ENCODE peak calls at places on chromosome 4, in nine cellular contexts. One of them, this sample, is unnamed.

GRCh38 chr4:83356899-83357661 is 22.4 kb upstream of the HPSE start:
- DNase-seq in colonic mucosa: no peak
- DNase-seq in HL-60: no peak
- DNase-seq in left lung: no peak
- DNase-seq in astrocyte: peak; percentile 95
- DNase-seq in foreskin keratinocyte: peak; percentile 82
- DNase-seq in stomach: no peak
- DNase-seq in A549: peak; percentile 45
- DNase-seq in CD4-positive, alpha-beta T cell: no peak
- DNase-seq in this sample: no peak

GRCh38 chr4:53558981-53559620 is 32.2 kb downstream of the LNX1 start:
- DNase-seq in stomach: no peak
- DNase-seq in astrocyte: peak; percentile 58
- DNase-seq in left lung: no peak
- DNase-seq in HL-60: no peak
- DNase-seq in colonic mucosa: no peak
- DNase-seq in foreskin keratinocyte: peak; percentile 46
- DNase-seq in CD4-positive, alpha-beta T cell: no peak
- DNase-seq in A549: no peak
- DNase-seq in this sample: no peak

GRCh38 chr4:24089831-24090531 is 200.1 kb upstream of the PPARGC1A start:
- DNase-seq in foreskin keratinocyte: no peak
- DNase-seq in CD4-positive, alpha-beta T cell: no peak
- DNase-seq in A549: no peak
- DNase-seq in left lung: no peak
- DNase-seq in stomach: no peak
- DNase-seq in astrocyte: peak; percentile 36
- DNase-seq in HL-60: no peak
- DNase-seq in colonic mucosa: no peak
- DNase-seq in this sample: no peak

GRCh38 chr4:14336656-14337055 is 665.6 kb upstream of the CPEB2 start:
- DNase-seq in stomach: no peak
- DNase-seq in A549: no peak
- DNase-seq in foreskin keratinocyte: no peak
- DNase-seq in astrocyte: no peak
- DNase-seq in HL-60: no peak
- DNase-seq in CD4-positive, alpha-beta T cell: no peak
- DNase-seq in colonic mucosa: no peak
- DNase-seq in left lung: no peak
- DNase-seq in this sample: no peak

GRCh38 chr4:18961879-18962278 is 940.3 kb upstream of the LCORL start:
- DNase-seq in CD4-positive, alpha-beta T cell: no peak
- DNase-seq in colonic mucosa: no peak
- DNase-seq in HL-60: no peak
- DNase-seq in astrocyte: no peak
- DNase-seq in stomach: no peak
- DNase-seq in A549: no peak
- DNase-seq in foreskin keratinocyte: no peak
- DNase-seq in left lung: no peak
- DNase-seq in this sample: no peak

GRCh38 chr4:111748157-111748556 is 397.1 kb upstream of the FAM241A start:
- DNase-seq in foreskin keratinocyte: no peak
- DNase-seq in stomach: no peak
- DNase-seq in left lung: no peak
- DNase-seq in colonic mucosa: no peak
- DNase-seq in CD4-positive, alpha-beta T cell: no peak
- DNase-seq in astrocyte: no peak
- DNase-seq in HL-60: no peak
- DNase-seq in A549: no peak
- DNase-seq in this sample: no peak

GRCh38 chr4:41912546-41912945 is 22.7 kb upstream of the TMEM33 start:
- DNase-seq in colonic mucosa: no peak
- DNase-seq in left lung: no peak
- DNase-seq in A549: no peak
- DNase-seq in foreskin keratinocyte: no peak
- DNase-seq in astrocyte: no peak
- DNase-seq in stomach: no peak
- DNase-seq in CD4-positive, alpha-beta T cell: no peak
- DNase-seq in HL-60: no peak
- DNase-seq in this sample: no peak

GRCh38 chr4:152997235-152997735 is 61.2 kb downstream of the FHDC1 start:
- DNase-seq in HL-60: no peak
- DNase-seq in stomach: no peak
- DNase-seq in CD4-positive, alpha-beta T cell: no peak
- DNase-seq in astrocyte: no peak
- DNase-seq in colonic mucosa: no peak
- DNase-seq in A549: no peak
- DNase-seq in foreskin keratinocyte: no peak
- DNase-seq in left lung: no peak
- DNase-seq in this sample: no peak

GRCh38 chr4:82733636-82734035 is 65.0 kb downstream of the SCD5 start:
- DNase-seq in left lung: no peak
- DNase-seq in astrocyte: peak; percentile 76
- DNase-seq in foreskin keratinocyte: peak; percentile 76
- DNase-seq in colonic mucosa: no peak
- DNase-seq in HL-60: no peak
- DNase-seq in stomach: no peak
- DNase-seq in CD4-positive, alpha-beta T cell: no peak
- DNase-seq in A549: no peak
- DNase-seq in this sample: no peak

GRCh38 chr4:40247350-40247749 is 50.5 kb downstream of the RHOH start:
- DNase-seq in stomach: no peak
- DNase-seq in HL-60: peak; percentile 80
- DNase-seq in colonic mucosa: no peak
- DNase-seq in astrocyte: no peak
- DNase-seq in A549: no peak
- DNase-seq in CD4-positive, alpha-beta T cell: peak; percentile 69
- DNase-seq in foreskin keratinocyte: no peak
- DNase-seq in left lung: no peak
- DNase-seq in this sample: no peak

GRCh38 chr4:40243390-40243948 is 46.6 kb downstream of the RHOH start:
- DNase-seq in A549: no peak
- DNase-seq in astrocyte: no peak
- DNase-seq in stomach: no peak
- DNase-seq in colonic mucosa: no peak
- DNase-seq in HL-60: no peak
- DNase-seq in foreskin keratinocyte: no peak
- DNase-seq in left lung: no peak
- DNase-seq in CD4-positive, alpha-beta T cell: no peak
- DNase-seq in this sample: no peak

GRCh38 chr4:40245794-40246546 is 49.1 kb downstream of the RHOH start:
- DNase-seq in colonic mucosa: no peak
- DNase-seq in astrocyte: peak; percentile 16
- DNase-seq in foreskin keratinocyte: no peak
- DNase-seq in left lung: no peak
- DNase-seq in A549: no peak
- DNase-seq in HL-60: no peak
- DNase-seq in stomach: no peak
- DNase-seq in CD4-positive, alpha-beta T cell: no peak
- DNase-seq in this sample: no peak

GRCh38 chr4:40246938-40247337 is 50.1 kb downstream of the RHOH start:
- DNase-seq in colonic mucosa: no peak
- DNase-seq in foreskin keratinocyte: no peak
- DNase-seq in A549: no peak
- DNase-seq in astrocyte: no peak
- DNase-seq in HL-60: no peak
- DNase-seq in left lung: no peak
- DNase-seq in CD4-positive, alpha-beta T cell: no peak
- DNase-seq in stomach: no peak
- DNase-seq in this sample: no peak

DNA sequence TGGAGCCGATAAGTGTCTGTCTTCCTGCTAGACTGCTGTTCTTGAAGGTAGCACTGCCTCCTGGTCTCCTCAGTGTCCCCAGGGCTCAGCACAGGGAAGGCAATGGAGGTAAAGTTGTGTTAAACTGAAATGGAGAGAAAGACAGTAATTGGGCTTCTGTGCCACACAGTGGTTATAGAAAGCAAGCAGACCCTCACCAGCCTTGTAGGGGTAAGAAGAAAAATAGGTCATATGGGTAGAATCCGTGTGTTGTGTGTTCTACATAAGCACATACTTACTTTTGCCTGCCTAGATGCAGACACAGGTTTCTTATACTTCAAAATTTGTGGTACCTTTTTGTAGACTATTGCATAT is 49.7 kb downstream of the RHOH start:
- DNase-seq in astrocyte: no peak
- DNase-seq in foreskin keratinocyte: no peak
- DNase-seq in left lung: no peak
- DNase-seq in CD4-positive, alpha-beta T cell: no peak
- DNase-seq in A549: no peak
- DNase-seq in colonic mucosa: no peak
- DNase-seq in stomach: no peak
- DNase-seq in HL-60: no peak
- DNase-seq in this sample: no peak
- TF ChIP-seq CTCF in astrocyte: no peak
- TF ChIP-seq CTCF in foreskin keratinocyte: no peak
- TF ChIP-seq CTCF in left lung: no peak
- TF ChIP-seq CTCF in CD4-positive, alpha-beta T cell: no peak
- TF ChIP-seq CTCF in A549: no peak
- TF ChIP-seq CTCF in colonic mucosa: no peak
- TF ChIP-seq CTCF in stomach: no peak
- TF ChIP-seq CTCF in HL-60: no peak
- TF ChIP-seq CTCF in this sample: no peak

GRCh38 chr4:100189820-100190642 is at the start of gene DDIT4L:
- DNase-seq in stomach: peak; percentile 44
- DNase-seq in A549: peak; percentile 17
- DNase-seq in HL-60: peak; percentile 11
- DNase-seq in foreskin keratinocyte: no peak
- DNase-seq in astrocyte: peak; percentile 21
- DNase-seq in left lung: peak; percentile 78
- DNase-seq in colonic mucosa: peak; percentile 37
- DNase-seq in CD4-positive, alpha-beta T cell: no peak
- DNase-seq in this sample: peak; percentile 11
- H3K27ac ChIP-seq in stomach: no peak within 1 kb of the TSS
- H3K27ac ChIP-seq in A549: peak within 1 kb of the TSS; percentile 78
- H3K27ac ChIP-seq in HL-60: peak within 1 kb of the TSS; percentile 16
- H3K27ac ChIP-seq in foreskin keratinocyte: no peak within 1 kb of the TSS
- H3K27ac ChIP-seq in astrocyte: no peak within 1 kb of the TSS
- H3K27ac ChIP-seq in left lung: no peak within 1 kb of the TSS
- H3K27ac ChIP-seq in colonic mucosa: no peak within 1 kb of the TSS
- H3K27ac ChIP-seq in CD4-positive, alpha-beta T cell: no peak within 1 kb of the TSS
- H3K27ac ChIP-seq in this sample: no peak within 1 kb of the TSS

GRCh38 chr4:2792711-2793577 is at the start of gene SH3BP2:
- DNase-seq in left lung: peak; percentile 98
- DNase-seq in A549: peak; percentile 56
- DNase-seq in CD4-positive, alpha-beta T cell: peak; percentile 39
- DNase-seq in HL-60: peak; percentile 74
- DNase-seq in stomach: peak; percentile 86
- DNase-seq in foreskin keratinocyte: no peak
- DNase-seq in astrocyte: no peak
- DNase-seq in colonic mucosa: peak; percentile 90
- DNase-seq in this sample: no peak
- TF ChIP-seq CTCF in left lung: no peak
- TF ChIP-seq CTCF in A549: no peak
- TF ChIP-seq CTCF in CD4-positive, alpha-beta T cell: no peak
- TF ChIP-seq CTCF in HL-60: no peak
- TF ChIP-seq CTCF in stomach: no peak
- TF ChIP-seq CTCF in foreskin keratinocyte: no peak
- TF ChIP-seq CTCF in astrocyte: no peak
- TF ChIP-seq CTCF in colonic mucosa: no peak
- TF ChIP-seq CTCF in this sample: no peak

GRCh38 chr4:169745291-169745690 is 12.5 kb downstream of the HPF1 start:
- DNase-seq in foreskin keratinocyte: no peak
- DNase-seq in HL-60: no peak
- DNase-seq in A549: no peak
- DNase-seq in CD4-positive, alpha-beta T cell: no peak
- DNase-seq in colonic mucosa: no peak
- DNase-seq in left lung: no peak
- DNase-seq in astrocyte: peak; percentile 36
- DNase-seq in stomach: no peak
- DNase-seq in this sample: no peak
- H3K27ac ChIP-seq in foreskin keratinocyte: no peak overlapping the region
- H3K27ac ChIP-seq in HL-60: no peak overlapping the region
- H3K27ac ChIP-seq in A549: no peak overlapping the region
- H3K27ac ChIP-seq in CD4-positive, alpha-beta T cell: no peak overlapping the region
- H3K27ac ChIP-seq in colonic mucosa: no peak overlapping the region
- H3K27ac ChIP-seq in left lung: no peak overlapping the region
- H3K27ac ChIP-seq in astrocyte: no peak overlapping the region
- H3K27ac ChIP-seq in stomach: no peak overlapping the region
- H3K27ac ChIP-seq in this sample: no peak overlapping the region

DNA sequence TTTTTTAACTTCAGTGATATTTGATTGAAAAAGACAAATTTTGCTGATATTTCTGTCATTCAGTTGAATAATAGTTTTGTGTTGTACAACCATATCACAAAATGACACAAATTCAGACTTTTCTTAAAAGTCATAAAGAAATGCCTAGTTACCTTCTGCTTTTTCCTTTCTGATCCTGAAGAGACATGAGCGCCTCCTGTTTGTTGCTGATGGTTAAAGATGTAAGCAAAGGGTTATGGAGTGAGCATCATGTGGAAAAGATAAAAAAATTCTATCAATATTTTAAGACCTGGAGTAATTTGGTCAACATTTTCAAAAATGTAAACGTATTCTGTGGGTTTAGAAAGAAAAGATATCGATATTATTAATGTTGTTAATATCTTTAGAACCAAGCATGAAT is 669.9 kb upstream of the NR3C2 start:
- DNase-seq in CD4-positive, alpha-beta T cell: no peak
- DNase-seq in colonic mucosa: no peak
- DNase-seq in A549: no peak
- DNase-seq in stomach: no peak
- DNase-seq in left lung: no peak
- DNase-seq in HL-60: no peak
- DNase-seq in astrocyte: no peak
- DNase-seq in foreskin keratinocyte: no peak
- DNase-seq in this sample: no peak
- TF ChIP-seq CTCF in CD4-positive, alpha-beta T cell: no peak
- TF ChIP-seq CTCF in colonic mucosa: no peak
- TF ChIP-seq CTCF in A549: no peak
- TF ChIP-seq CTCF in stomach: no peak
- TF ChIP-seq CTCF in left lung: no peak
- TF ChIP-seq CTCF in HL-60: no peak
- TF ChIP-seq CTCF in astrocyte: no peak
- TF ChIP-seq CTCF in foreskin keratinocyte: no peak
- TF ChIP-seq CTCF in this sample: no peak

GRCh38 chr4:76623217-76624060 is 188.4 kb downstream of the SHROOM3 start:
- DNase-seq in foreskin keratinocyte: no peak
- DNase-seq in CD4-positive, alpha-beta T cell: no peak
- DNase-seq in stomach: no peak
- DNase-seq in astrocyte: no peak
- DNase-seq in A549: no peak
- DNase-seq in HL-60: no peak
- DNase-seq in colonic mucosa: no peak
- DNase-seq in left lung: no peak
- DNase-seq in this sample: peak; percentile 67
- H3K27ac ChIP-seq in foreskin keratinocyte: no peak overlapping the region
- H3K27ac ChIP-seq in CD4-positive, alpha-beta T cell: no peak overlapping the region
- H3K27ac ChIP-seq in stomach: peak overlapping the region; percentile 87
- H3K27ac ChIP-seq in astrocyte: peak overlapping the region; percentile 97
- H3K27ac ChIP-seq in A549: no peak overlapping the region
- H3K27ac ChIP-seq in HL-60: no peak overlapping the region
- H3K27ac ChIP-seq in colonic mucosa: peak overlapping the region; percentile 80
- H3K27ac ChIP-seq in left lung: peak overlapping the region; percentile 77
- H3K27ac ChIP-seq in this sample: peak overlapping the region; percentile 67

GRCh38 chr4:150971901-150972300 is 43.2 kb downstream of the LRBA start:
- DNase-seq in colonic mucosa: no peak
- DNase-seq in left lung: no peak
- DNase-seq in foreskin keratinocyte: no peak
- DNase-seq in A549: no peak
- DNase-seq in astrocyte: no peak
- DNase-seq in CD4-positive, alpha-beta T cell: no peak
- DNase-seq in stomach: no peak
- DNase-seq in HL-60: no peak
- DNase-seq in this sample: no peak
- TF ChIP-seq CTCF in colonic mucosa: no peak
- TF ChIP-seq CTCF in left lung: no peak
- TF ChIP-seq CTCF in foreskin keratinocyte: no peak
- TF ChIP-seq CTCF in A549: no peak
- TF ChIP-seq CTCF in astrocyte: no peak
- TF ChIP-seq CTCF in CD4-positive, alpha-beta T cell: no peak
- TF ChIP-seq CTCF in stomach: no peak
- TF ChIP-seq CTCF in HL-60: no peak
- TF ChIP-seq CTCF in this sample: no peak